ENCODE peak calls at places on chromosomes 5 and 9, in nine cellular contexts. O is body of pancreas, C is lower leg skin, H is AG10803, W is brain microvascular endothelial cell, E is cardiac fibroblast, U is cardiac muscle cell, A is heart right ventricle, K is tibial artery. Y is an unnamed sample.

GRCh38 chr9:121169094-121169601 is 32.5 kb downstream of the RAB14 start:
- DNase-seq in C (no peak), W (peak), O (no peak), U (peak), A (no peak), K (peak), E (no peak), H (peak), Y (peak)

GRCh38 chr5:75192804-75193203 is 43.9 kb downstream of the ANKRD31 start:
- DNase-seq in O (no peak), W (no peak), K (no peak), E (no peak), H (no peak), U (no peak), A (no peak), C (no peak), Y (no peak)

GRCh38 chr9:83432104-83432627 is 106.0 kb downstream of the FRMD3 start:
- DNase-seq in E (peak), C (peak), O (peak), A (peak), K (peak), H (peak), W (no peak), U (no peak), Y (peak)

GRCh38 chr5:179836225-179837019 is 15.7 kb downstream of the SQSTM1 start:
- DNase-seq in K (no peak), C (no peak), H (no peak), U (no peak), W (no peak), O (no peak), E (peak), A (no peak), Y (peak)

GRCh38 chr5:111932628-111933027 is 175.6 kb upstream of the NREP start:
- DNase-seq in W (peak), H (no peak), C (no peak), A (peak), O (no peak), E (peak), U (peak), K (no peak), Y (no peak)

GRCh38 chr5:17951392-17952169 is 317.3 kb downstream of the TAF11L14 start:
- DNase-seq in O (no peak), W (no peak), H (no peak), A (no peak), C (no peak), K (no peak), E (no peak), U (no peak), Y (no peak)

GRCh38 chr9:95574176-95574575 is 57.4 kb upstream of the PTCH1 start:
- DNase-seq in K (no peak), A (no peak), O (no peak), U (no peak), C (no peak), E (no peak), H (no peak), W (no peak), Y (no peak)

GRCh38 chr9:87516222-87516930 is 18.7 kb downstream of the DAPK1 start:
- DNase-seq in K (peak), C (peak), U (no peak), A (peak), E (peak), W (peak), H (no peak), O (no peak), Y (peak)

GRCh38 chr5:111013011-111013410 is 58.5 kb upstream of the TSLP start:
- DNase-seq in H (no peak), U (no peak), K (no peak), O (no peak), A (no peak), W (peak), C (no peak), E (peak), Y (peak)

GRCh38 chr5:141822134-141822533 is 56.1 kb downstream of the PCDH1 start:
- DNase-seq in U (no peak), A (no peak), C (no peak), H (peak), W (no peak), O (no peak), E (peak), K (peak), Y (peak)

GRCh38 chr9:35272989-35273388 is 111.2 kb downstream of the UNC13B start:
- DNase-seq in K (no peak), H (peak), U (no peak), A (no peak), O (no peak), C (no peak), E (peak), W (peak), Y (peak)

GRCh38 chr9:69462394-69462793 is 137.4 kb downstream of the ENTREP1 start:
- DNase-seq in K (no peak), U (no peak), A (no peak), E (no peak), C (no peak), W (no peak), O (no peak), H (no peak), Y (no peak)

GRCh38 chr9:125343518-125344284 is 82.1 kb downstream of the GAPVD1 start:
- DNase-seq in W (peak), O (no peak), C (no peak), A (peak), U (no peak), H (peak), E (peak), K (peak), Y (peak)

GRCh38 chr5:54610197-54610898 is 92.8 kb downstream of the SNX18 start:
- DNase-seq in A (no peak), O (no peak), K (no peak), H (peak), W (no peak), C (no peak), U (no peak), E (peak), Y (peak)

GRCh38 chr5:95631991-95632675 is 12.2 kb downstream of the GPR150 start:
- DNase-seq in K (no peak), A (no peak), U (no peak), H (peak), W (peak), C (no peak), O (peak), E (peak), Y (peak)

GRCh38 chr5:72517961-72518690 is 10.9 kb upstream of the ZNF366 start:
- DNase-seq in A (peak), O (no peak), C (peak), W (no peak), H (peak), K (peak), E (peak), U (no peak), Y (peak)

GRCh38 chr5:76601470-76601869 is 21.7 kb downstream of the F2RL2 start:
- DNase-seq in U (peak), W (peak), A (peak), E (peak), O (no peak), C (no peak), K (no peak), H (peak), Y (peak)

GRCh38 chr9:95201201-95201600 is 116.3 kb downstream of the FANCC start:
- DNase-seq in A (no peak), C (no peak), W (no peak), H (no peak), K (no peak), E (no peak), U (no peak), O (no peak), Y (no peak)

GRCh38 chr5:119343766-119344165 is 12.1 kb upstream of the TNFAIP8 start:
- DNase-seq in C (no peak), O (no peak), E (peak), U (no peak), K (no peak), H (no peak), W (peak), A (no peak), Y (peak)

GRCh38 chr5:75037106-75037505 is 15.3 kb downstream of the GCNT4 start:
- DNase-seq in O (peak), A (no peak), C (no peak), W (peak), U (no peak), H (peak), E (peak), K (no peak), Y (peak)

GRCh38 chr9:96202971-96203780 is 98.8 kb downstream of the HSD17B3 start:
- DNase-seq in A (no peak), H (no peak), E (no peak), C (peak), O (no peak), W (no peak), K (no peak), U (no peak), Y (no peak)

GRCh38 chr9:136117291-136118060 is 1.2 kb downstream of the TMEM250 start:
- DNase-seq in K (no peak), O (no peak), W (no peak), H (peak), A (peak), E (peak), U (no peak), C (no peak), Y (peak)

GRCh38 chr5:32136342-32136741 is 37.8 kb downstream of the GOLPH3 start:
- DNase-seq in E (no peak), H (no peak), A (no peak), C (no peak), O (no peak), W (no peak), U (no peak), K (no peak), Y (no peak)

GRCh38 chr9:14104501-14104900 is 209.4 kb downstream of the NFIB start:
- DNase-seq in A (no peak), W (no peak), U (no peak), K (no peak), E (no peak), C (no peak), H (no peak), O (no peak), Y (no peak)

GRCh38 chr9:100355561-100355960 is 2.8 kb upstream of the TEX10 start:
- DNase-seq in C (no peak), A (no peak), E (no peak), H (no peak), U (no peak), O (no peak), W (no peak), K (no peak), Y (no peak)

GRCh38 chr5:178637356-178638069 is 10.7 kb upstream of the CLK4 start:
- DNase-seq in O (no peak), C (no peak), A (no peak), U (no peak), W (no peak), K (no peak), E (no peak), H (no peak), Y (no peak)

GRCh38 chr5:181217111-181217804 is 5.8 kb upstream of the TRIM41 start:
- DNase-seq in H (peak), A (peak), W (peak), U (peak), K (peak), E (peak), C (peak), O (peak), Y (peak)

GRCh38 chr5:50923768-50924113 is 257.3 kb downstream of the PARP8 start:
- DNase-seq in U (no peak), H (no peak), O (no peak), K (no peak), C (no peak), E (no peak), A (no peak), W (no peak), Y (no peak)

GRCh38 chr9:37593877-37594448 is 1.6 kb upstream of the TOMM5 start:
- DNase-seq in W (no peak), H (peak), E (no peak), O (no peak), A (no peak), C (no peak), U (no peak), K (no peak), Y (no peak)

GRCh38 chr5:59768204-59769040 is 125.1 kb downstream of the PDE4D start:
- DNase-seq in K (peak), E (peak), O (peak), C (peak), A (peak), H (peak), U (peak), W (peak), Y (peak)

GRCh38 chr9:114849450-114849849 is 43.6 kb upstream of the TNFSF15 start:
- DNase-seq in C (no peak), E (no peak), A (no peak), H (peak), O (no peak), K (no peak), W (no peak), U (no peak), Y (no peak)

GRCh38 chr5:62461561-62461960 is 49.0 kb downstream of the IPO11 start:
- DNase-seq in W (no peak), E (no peak), H (no peak), C (no peak), U (no peak), K (no peak), A (no peak), O (no peak), Y (no peak)

GRCh38 chr5:62460578-62460983 is 48.0 kb downstream of the IPO11 start:
- DNase-seq in K (no peak), O (no peak), U (peak), E (peak), C (no peak), W (peak), A (no peak), H (peak), Y (peak)

DNA sequence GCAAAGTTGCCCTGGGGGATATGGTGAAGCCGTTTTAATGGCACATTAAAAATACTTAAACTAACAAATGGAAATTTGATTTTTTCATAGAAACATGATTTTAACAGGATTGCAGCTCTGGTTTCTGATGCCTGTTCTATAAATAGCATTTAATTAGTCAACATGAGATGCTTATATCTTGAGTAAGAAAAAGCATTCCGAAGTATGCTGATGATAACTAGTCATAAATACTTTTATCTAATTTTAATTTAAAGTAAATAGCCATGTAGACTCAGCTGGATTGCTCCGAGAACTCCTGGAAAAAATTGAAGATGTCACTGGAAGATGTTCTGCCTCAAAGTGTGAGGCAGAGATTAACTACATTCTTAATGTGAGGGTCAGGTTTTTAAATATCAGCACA is 53.7 kb downstream of the IPO11 start:
- DNase-seq in O (no peak), A (no peak), H (peak), W (no peak), C (no peak), E (peak), U (no peak), K (no peak), Y (peak)
- H3K4me3 ChIP-seq in O (no peak), A (no peak), H (no peak), W (no peak), C (no peak), E (no peak), U (no peak), K (no peak), Y (no peak)

GRCh38 chr5:21802100-21802499 is 1051.0 kb downstream of the CDH12 start:
- DNase-seq in K (no peak), E (no peak), H (no peak), C (no peak), U (no peak), A (no peak), O (no peak), W (no peak), Y (no peak)

GRCh38 chr5:21807953-21808352 is 1045.2 kb downstream of the CDH12 start:
- DNase-seq in C (no peak), O (no peak), W (no peak), A (no peak), H (no peak), U (no peak), K (no peak), E (peak), Y (peak)

GRCh38 chr5:21806271-21806670 is 1046.9 kb downstream of the CDH12 start:
- DNase-seq in U (no peak), K (no peak), C (no peak), W (no peak), H (no peak), E (no peak), A (no peak), O (no peak), Y (no peak)

GRCh38 chr5:21806943-21807342 is 1046.2 kb downstream of the CDH12 start:
- DNase-seq in W (peak), H (peak), A (no peak), E (peak), K (no peak), U (no peak), O (no peak), C (no peak), Y (peak)

GRCh38 chr5:21802869-21803490 is 1050.2 kb downstream of the CDH12 start:
- DNase-seq in W (no peak), O (no peak), K (no peak), C (no peak), E (peak), U (peak), H (peak), A (no peak), Y (peak)
- TF ChIP-seq CTCF in W (peak), O (peak), K (peak), C (no peak), E (peak), U (peak), H (peak), A (peak), Y (peak)

DNA sequence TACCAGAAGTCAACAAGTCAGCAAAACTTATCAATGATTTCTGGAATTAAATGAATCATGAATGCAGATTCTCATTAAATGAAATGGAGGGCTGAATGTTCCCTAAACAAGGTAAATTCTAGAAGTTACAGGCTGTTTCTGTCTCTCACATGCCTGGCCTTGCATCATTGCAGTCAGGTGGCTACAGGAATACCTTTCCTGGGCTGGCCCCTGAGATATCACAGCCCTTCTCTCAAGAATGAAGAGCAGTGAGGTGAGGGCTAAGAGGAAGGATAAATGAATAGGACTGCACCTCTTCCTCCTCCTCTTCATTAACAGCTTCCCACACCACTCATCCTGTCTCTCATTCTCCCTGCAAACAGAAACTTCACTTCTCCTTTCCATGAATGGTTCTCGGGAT is 22.5 kb downstream of the ARHGEF28 start:
- DNase-seq in O (no peak), A (no peak), U (no peak), W (no peak), E (no peak), C (no peak), K (no peak), H (no peak), Y (no peak)
- H3K4me3 ChIP-seq in O (no peak), A (no peak), U (no peak), W (no peak), E (no peak), C (no peak), K (no peak), H (no peak), Y (no peak)

GRCh38 chr5:122493091-122493775 is 181.2 kb downstream of the SNCAIP start:
- DNase-seq in K (no peak), H (no peak), A (peak), E (no peak), W (no peak), C (no peak), O (peak), U (peak), Y (no peak)

GRCh38 chr5:122490718-122491117 is 178.7 kb downstream of the SNCAIP start:
- DNase-seq in K (no peak), W (no peak), H (no peak), U (no peak), O (no peak), E (no peak), C (no peak), A (no peak), Y (no peak)

GRCh38 chr5:122498163-122498562 is 186.1 kb downstream of the SNCAIP start:
- DNase-seq in A (no peak), K (no peak), W (peak), E (no peak), U (peak), H (peak), C (no peak), O (no peak), Y (peak)

GRCh38 chr5:122493776-122494518 is 181.9 kb downstream of the SNCAIP start:
- DNase-seq in A (no peak), K (no peak), O (no peak), E (no peak), H (no peak), U (peak), W (no peak), C (no peak), Y (no peak)

GRCh38 chr5:122492675-122493074 is 180.6 kb downstream of the SNCAIP start:
- DNase-seq in E (peak), O (no peak), H (peak), K (no peak), C (no peak), W (peak), A (no peak), U (no peak), Y (no peak)
- TF ChIP-seq CTCF in E (peak), O (no peak), H (peak), K (peak), C (no peak), W (peak), A (no peak), U (peak), Y (peak)

GRCh38 chr5:63564789-63565188 is 397.5 kb downstream of the HTR1A start:
- DNase-seq in O (no peak), E (no peak), U (no peak), W (no peak), H (no peak), C (no peak), A (no peak), K (no peak), Y (no peak)

GRCh38 chr5:63563008-63563917 is 399.0 kb downstream of the HTR1A start:
- DNase-seq in C (no peak), K (no peak), E (no peak), A (no peak), H (no peak), W (no peak), U (no peak), O (no peak), Y (no peak)
- H3K4me3 ChIP-seq in C (no peak), K (no peak), E (no peak), A (no peak), H (no peak), W (no peak), U (no peak), O (no peak), Y (no peak)

GRCh38 chr5:55650391-55650790 is 61.7 kb downstream of the SLC38A9 start:
- DNase-seq in O (no peak), E (peak), H (peak), U (no peak), A (no peak), C (no peak), K (no peak), W (no peak), Y (peak)

GRCh38 chr5:55645304-55645703 is 66.8 kb downstream of the SLC38A9 start:
- DNase-seq in K (no peak), W (no peak), E (peak), U (no peak), O (no peak), A (no peak), H (peak), C (no peak), Y (peak)

DNA sequence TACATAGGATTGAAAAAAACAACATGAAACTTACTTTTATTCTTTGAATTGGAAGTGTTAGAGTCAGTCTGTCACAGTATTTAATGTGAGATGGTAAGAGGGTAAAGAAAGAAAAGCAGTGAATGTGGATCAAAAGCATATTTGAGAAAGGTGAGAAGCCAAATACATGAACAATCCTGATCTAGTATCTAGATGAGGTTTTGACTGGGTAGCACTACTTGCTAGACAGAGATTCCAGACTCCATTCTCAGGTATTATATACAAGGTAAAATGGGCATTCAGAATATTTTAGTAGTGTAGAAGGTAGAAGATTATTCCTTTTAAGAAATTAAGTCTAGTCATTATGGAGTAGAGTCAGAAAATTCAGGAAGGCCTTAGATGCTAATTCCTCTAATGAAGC is 62.2 kb downstream of the SLC38A9 start:
- DNase-seq in A (no peak), K (no peak), U (no peak), O (no peak), W (no peak), E (no peak), H (no peak), C (no peak), Y (no peak)
- TF ChIP-seq CTCF in A (no peak), K (no peak), U (no peak), O (no peak), W (no peak), E (no peak), H (no peak), C (no peak), Y (no peak)

Y was measured in choroid plexus epithelial cell.